ENCODE peak calls at places on chromosome 17, in nine cellular contexts. M is tibial artery, A is fibroblast of lung, E is cardiac muscle cell, F is colonic mucosa, R is neural progenitor cell, O is right atrium auricular region, Y is stomach, H is breast epithelium. I is an unnamed sample.
A peak's percentile ranks its signal among the peaks of the same experiment; 100 is the strongest.

GRCh38 chr17:82489117-82489516 is 30.4 kb upstream of the FOXK2 start:
- DNase-seq in M (peak; percentile 97), A (peak; percentile 84), E (no peak), F (no peak), R (no peak), O (peak; percentile 86), Y (no peak), H (no peak), I (no peak)

GRCh38 chr17:51258756-51259573 is 884 bp downstream of the MBTD1 start:
- DNase-seq in M (no peak), A (peak; percentile 10), E (peak; percentile 59), F (peak; percentile 55), R (no peak), O (no peak), Y (no peak), H (no peak), I (no peak)

GRCh38 chr17:82596316-82596715 is 51.9 kb downstream of the WDR45B start:
- DNase-seq in M (no peak), A (no peak), E (no peak), F (no peak), R (no peak), O (no peak), Y (no peak), H (no peak), I (no peak)

GRCh38 chr17:72587773-72588511 is 467.1 kb downstream of the SOX9 start:
- DNase-seq in M (no peak), A (peak; percentile 68), E (no peak), F (peak; percentile 59), R (no peak), O (no peak), Y (no peak), H (no peak), I (no peak)

GRCh38 chr17:50283246-50283645 is 9.0 kb downstream of the TMEM92 start:
- DNase-seq in M (no peak), A (no peak), E (no peak), F (no peak), R (no peak), O (no peak), Y (no peak), H (no peak), I (no peak)

GRCh38 chr17:43854498-43854897 is 7.5 kb downstream of the CD300LG start:
- DNase-seq in M (peak; percentile 12), A (no peak), E (no peak), F (no peak), R (no peak), O (no peak), Y (no peak), H (no peak), I (no peak)

GRCh38 chr17:32822996-32823395 is 53.9 kb downstream of the MYO1D start:
- DNase-seq in M (no peak), A (no peak), E (no peak), F (no peak), R (no peak), O (no peak), Y (no peak), H (no peak), I (no peak)

GRCh38 chr17:66750756-66751543 is 84.0 kb upstream of the CACNG5 start:
- DNase-seq in M (no peak), A (no peak), E (no peak), F (no peak), R (peak; percentile 25), O (no peak), Y (no peak), H (no peak), I (no peak)

DNA sequence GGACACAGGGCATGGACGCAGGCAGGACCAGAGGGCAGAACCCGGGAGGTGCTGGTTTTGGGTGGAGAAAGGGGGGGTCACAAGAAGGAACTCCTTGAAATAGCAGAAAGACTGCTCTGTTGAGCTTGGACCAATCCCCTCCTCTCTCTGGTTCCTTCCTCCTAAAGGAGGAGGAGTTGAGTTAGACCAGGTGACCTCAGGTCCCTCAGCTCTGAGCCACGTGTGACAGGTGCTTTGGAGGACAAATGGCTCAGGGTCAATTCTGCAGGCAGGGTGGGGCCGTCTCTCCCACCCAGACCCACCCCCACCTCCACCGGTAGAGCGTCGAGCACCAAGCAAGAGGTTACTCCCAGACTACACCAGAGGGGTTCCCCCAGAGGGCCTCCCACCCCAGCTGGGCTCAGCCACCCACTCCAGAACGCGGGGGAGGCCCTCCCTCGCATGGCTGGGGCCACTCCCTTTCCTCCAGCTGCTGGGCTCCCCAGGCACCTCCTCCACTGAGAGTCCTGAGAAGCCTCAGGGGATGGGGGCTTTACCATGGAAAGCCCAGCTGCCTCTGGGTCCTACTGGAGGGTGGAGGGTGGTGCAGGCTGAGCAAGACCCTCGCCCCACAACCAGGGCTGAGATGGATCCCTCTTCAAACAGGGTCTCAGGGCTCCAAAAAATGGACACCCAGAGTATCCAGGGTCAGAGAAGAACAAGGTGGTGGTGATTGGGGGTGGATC is 7.7 kb downstream of the MYO1C start:
- DNase-seq in M (peak; percentile 84), A (peak; percentile 25), E (peak; percentile 62), F (peak; percentile 83), R (peak; percentile 80), O (no peak), Y (peak; percentile 69), H (no peak), I (no peak)
- TF ChIP-seq CTCF in M (no peak), A (no peak), E (peak; percentile 7), F (peak; percentile 16), R (peak; percentile 43), O (no peak), Y (no peak), H (peak; percentile 28), I (no peak)

GRCh38 chr17:48047113-48047740 is 932 bp upstream of the NFE2L1 start:
- DNase-seq in M (no peak), A (peak; percentile 22), E (no peak), F (no peak), R (peak; percentile 49), O (no peak), Y (no peak), H (no peak), I (no peak)

GRCh38 chr17:48043171-48043570 is 5.0 kb upstream of the NFE2L1 start:
- DNase-seq in M (no peak), A (no peak), E (no peak), F (no peak), R (no peak), O (no peak), Y (no peak), H (no peak), I (no peak)

GRCh38 chr17:48044851-48045250 is 3.3 kb upstream of the NFE2L1 start:
- DNase-seq in M (no peak), A (no peak), E (no peak), F (no peak), R (no peak), O (no peak), Y (no peak), H (no peak), I (no peak)

GRCh38 chr17:48046296-48046695 is 1.9 kb upstream of the NFE2L1 start:
- DNase-seq in M (peak; percentile 63), A (no peak), E (no peak), F (no peak), R (no peak), O (no peak), Y (no peak), H (no peak), I (no peak)

GRCh38 chr17:48045270-48046001 is 2.7 kb upstream of the NFE2L1 start:
- DNase-seq in M (no peak), A (peak; percentile 48), E (no peak), F (peak; percentile 79), R (no peak), O (no peak), Y (no peak), H (no peak), I (no peak)
- H3K4me3 ChIP-seq in M (no peak overlapping the region), A (no peak overlapping the region), E (no peak overlapping the region), F (no peak overlapping the region), R (no peak overlapping the region), O (no peak overlapping the region), Y (no peak overlapping the region), H (no peak overlapping the region), I (no peak overlapping the region)

GRCh38 chr17:39595928-39596327 is 11.8 kb downstream of the NEUROD2 start:
- DNase-seq in M (no peak), A (no peak), E (no peak), F (no peak), R (no peak), O (no peak), Y (no peak), H (no peak), I (no peak)
- H3K27me3 ChIP-seq in M (peaks cover 4% of the 10 kb centered on the region), A (peaks cover 53% of the 10 kb centered on the region), E (peaks cover 100% of the 10 kb centered on the region), F (peaks cover 56% of the 10 kb centered on the region), R (peaks cover 100% of the 10 kb centered on the region), O (peaks cover 52% of the 10 kb centered on the region), Y (peaks cover 74% of the 10 kb centered on the region), H (peaks cover 15% of the 10 kb centered on the region), I (peaks cover 84% of the 10 kb centered on the region)

GRCh38 chr17:73820686-73821448 is 176.6 kb upstream of the SDK2 start:
- DNase-seq in M (no peak), A (peak; percentile 20), E (peak; percentile 29), F (peak; percentile 37), R (peak; percentile 86), O (no peak), Y (peak; percentile 33), H (no peak), I (no peak)
- TF ChIP-seq CTCF in M (no peak), A (no peak), E (peak; percentile 32), F (peak; percentile 37), R (peak; percentile 57), O (no peak), Y (peak; percentile 8), H (no peak), I (no peak)

DNA sequence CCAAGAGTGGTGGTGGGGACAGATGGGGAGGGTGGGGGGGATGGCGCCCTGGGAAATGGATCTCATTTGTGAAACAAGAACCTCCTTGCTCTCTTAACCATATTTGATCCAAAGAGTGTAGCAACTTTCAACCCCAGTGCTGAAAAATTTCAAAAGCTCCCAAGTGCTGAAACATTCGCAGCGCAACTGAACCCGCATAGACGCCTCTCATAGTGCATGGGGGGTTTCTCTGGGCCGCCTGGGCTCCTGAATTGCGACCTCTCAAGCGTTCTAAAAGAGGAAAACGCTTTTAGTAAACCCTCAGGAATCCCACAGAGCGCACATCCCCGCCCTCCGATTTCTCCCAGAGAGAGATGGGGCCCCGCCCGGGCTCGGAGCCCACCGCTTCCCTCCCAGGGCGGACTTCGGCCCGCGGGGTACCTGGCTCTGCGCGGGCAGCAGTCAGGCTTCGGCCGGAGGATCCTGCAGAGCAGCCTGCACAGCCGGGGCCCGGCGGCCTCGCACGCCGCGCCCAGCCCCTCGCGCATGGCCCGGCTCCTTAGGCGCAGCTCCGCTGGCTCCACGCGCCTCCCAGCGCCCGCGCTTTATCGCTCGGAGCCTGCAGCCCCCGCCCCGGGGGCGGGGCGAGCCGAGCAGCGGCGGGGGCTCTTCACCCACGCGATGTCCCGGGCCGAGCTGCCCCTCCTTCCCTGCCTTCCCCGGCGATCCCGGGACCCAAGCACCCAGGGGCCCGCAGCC is 7.0 kb downstream of the NOS2 start:
- DNase-seq in M (no peak), A (peak; percentile 21), E (peak; percentile 67), F (peak; percentile 54), R (peak; percentile 80), O (no peak), Y (no peak), H (no peak), I (no peak)
- H3K4me3 ChIP-seq in M (peak overlapping the region; percentile 46), A (no peak overlapping the region), E (peak overlapping the region; percentile 10), F (peak overlapping the region; percentile 14), R (peak overlapping the region; percentile 51), O (peak overlapping the region; percentile 11), Y (peak overlapping the region; percentile 30), H (peak overlapping the region; percentile 15), I (no peak overlapping the region)

GRCh38 chr17:41736983-41737679 is 2.7 kb upstream of the HAP1 start:
- DNase-seq in M (no peak), A (no peak), E (no peak), F (no peak), R (no peak), O (no peak), Y (no peak), H (no peak), I (no peak)
- H3K27me3 ChIP-seq in M (peaks cover 4% of the 10 kb centered on the region), A (peaks cover 43% of the 10 kb centered on the region), E (peaks cover 57% of the 10 kb centered on the region), F (peaks cover 48% of the 10 kb centered on the region), R (peaks cover 58% of the 10 kb centered on the region), O (peaks cover 17% of the 10 kb centered on the region), Y (peaks cover 47% of the 10 kb centered on the region), H (peaks cover 10% of the 10 kb centered on the region), I (peaks cover 42% of the 10 kb centered on the region)